ENCODE peak calls at places on chromosomes 6 and 20, in ten cellular contexts. H is NCI-H1417; N is sciatic nerve; J is GM12865; Y is stimulated activated naive CD8-positive, alpha-beta T cell treated with anti-CD3 and anti-CD28 coated beads, Interleukin-15, Interleukin-2, amounts not matched to agents 100 U/mL and 50 U/mL, for 24 hours; U is hepatic stellate cell; K is ovary; C is MV-4-11; P is anterior cingulate cortex; B is caudate nucleus. V is an unnamed sample.
A peak's percentile ranks its signal among the peaks of the same experiment; 100 is the strongest.

GRCh38 chr6:52098649-52099184 is 11.3 kb upstream of the PKHD1 start:
- DNase-seq in H (peak; percentile 3), N (no peak), J (no peak), Y (no peak), U (no peak), K (no peak), C (no peak), P (no peak), B (no peak), V (no peak)

GRCh38 chr6:52216932-52217331 is 27.4 kb downstream of the IL17F start:
- DNase-seq in H (no peak), N (no peak), J (peak; percentile 68), Y (no peak), U (no peak), K (no peak), C (no peak), P (no peak), B (no peak), V (no peak)

GRCh38 chr20:3390759-3391500 is 16.5 kb downstream of the DNAAF9 start:
- DNase-seq in H (no peak), N (no peak), J (no peak), Y (no peak), U (no peak), K (no peak), C (no peak), P (no peak), B (no peak), V (no peak)

GRCh38 chr20:10110151-10110550 is 75.4 kb downstream of the ANKEF1 start:
- DNase-seq in H (no peak), N (no peak), J (no peak), Y (no peak), U (no peak), K (no peak), C (peak; percentile 5), P (no peak), B (no peak), V (no peak)

GRCh38 chr6:160376445-160376844 is 28.3 kb downstream of the SLC22A3 start:
- DNase-seq in H (no peak), N (no peak), J (no peak), Y (no peak), U (no peak), K (no peak), C (no peak), P (no peak), B (no peak), V (no peak)

GRCh38 chr6:28606424-28607391 is 81.0 kb downstream of the GPX5 start:
- DNase-seq in H (peak; percentile 93), N (no peak), J (peak; percentile 75), Y (peak; percentile 65), U (peak; percentile 62), K (peak; percentile 21), C (peak; percentile 65), P (peak; percentile 72), B (peak; percentile 77), V (no peak)

GRCh38 chr6:109944448-109944847 is 33.7 kb upstream of the GPR6 start:
- DNase-seq in H (peak; percentile 57), N (no peak), J (no peak), Y (no peak), U (no peak), K (no peak), C (no peak), P (no peak), B (no peak), V (no peak)

GRCh38 chr6:163405412-163406309 is 8.9 kb upstream of the QKI start:
- DNase-seq in H (no peak), N (peak; percentile 81), J (peak; percentile 44), Y (peak; percentile 28), U (peak; percentile 24), K (peak; percentile 55), C (peak; percentile 54), P (peak; percentile 73), B (peak; percentile 70), V (no peak)

GRCh38 chr6:110181131-110182027 is 1.2 kb downstream of the CDC40 start:
- DNase-seq in H (no peak), N (no peak), J (peak; percentile 32), Y (no peak), U (no peak), K (no peak), C (peak; percentile 79), P (no peak), B (no peak), V (no peak)

GRCh38 chr20:52529856-52530255 is 338.3 kb upstream of the ZFP64 start:
- DNase-seq in H (no peak), N (no peak), J (no peak), Y (no peak), U (no peak), K (no peak), C (no peak), P (no peak), B (no peak), V (no peak)

GRCh38 chr6:99993533-99994251 is at the start of gene MCHR2:
- DNase-seq in H (no peak), N (no peak), J (no peak), Y (peak; percentile 2), U (no peak), K (no peak), C (no peak), P (no peak), B (peak; percentile 34), V (no peak)

GRCh38 chr6:165961236-165961751 is 206.4 kb downstream of the TBXT start:
- DNase-seq in H (no peak), N (no peak), J (no peak), Y (no peak), U (no peak), K (no peak), C (no peak), P (no peak), B (no peak), V (no peak)

GRCh38 chr6:134846865-134847264 is 103.0 kb downstream of the ALDH8A1 start:
- DNase-seq in H (no peak), N (no peak), J (no peak), Y (no peak), U (no peak), K (no peak), C (no peak), P (no peak), B (no peak), V (no peak)

GRCh38 chr6:117079946-117080345 is 185.4 kb upstream of the VGLL2 start:
- DNase-seq in H (no peak), N (no peak), J (no peak), Y (no peak), U (no peak), K (no peak), C (no peak), P (no peak), B (no peak), V (no peak)

GRCh38 chr6:157054531-157054979 is 268.8 kb downstream of the TMEM242 start:
- DNase-seq in H (no peak), N (no peak), J (peak; percentile 60), Y (peak; percentile 39), U (no peak), K (no peak), C (peak; percentile 74), P (no peak), B (no peak), V (no peak)

GRCh38 chr6:125918681-125919566 is 37.6 kb upstream of the HINT3 start:
- DNase-seq in H (no peak), N (no peak), J (peak; percentile 92), Y (peak; percentile 42), U (peak; percentile 45), K (peak; percentile 47), C (peak; percentile 90), P (no peak), B (no peak), V (peak; percentile 20)

GRCh38 chr6:134117409-134117808 is 65.0 kb upstream of the SLC2A12 start:
- DNase-seq in H (peak; percentile 78), N (no peak), J (no peak), Y (no peak), U (peak; percentile 51), K (no peak), C (peak; percentile 46), P (no peak), B (peak; percentile 20), V (no peak)

GRCh38 chr20:62123450-62124118 is 1.3 kb downstream of the LSM14B start:
- DNase-seq in H (no peak), N (no peak), J (no peak), Y (peak; percentile 17), U (no peak), K (no peak), C (no peak), P (no peak), B (no peak), V (no peak)

GRCh38 chr20:6040540-6040939 is 13.3 kb downstream of the LRRN4 start:
- DNase-seq in H (no peak), N (no peak), J (no peak), Y (no peak), U (no peak), K (no peak), C (no peak), P (no peak), B (no peak), V (no peak)

GRCh38 chr6:158667360-158667981 is 17.6 kb downstream of the SYTL3 start:
- DNase-seq in H (no peak), N (no peak), J (no peak), Y (no peak), U (no peak), K (no peak), C (no peak), P (no peak), B (no peak), V (no peak)

GRCh38 chr6:46850781-46851180 is 57.6 kb downstream of the MEP1A start:
- DNase-seq in H (no peak), N (no peak), J (no peak), Y (no peak), U (no peak), K (no peak), C (peak; percentile 1), P (no peak), B (no peak), V (no peak)

GRCh38 chr6:135739288-135739687 is 112.2 kb upstream of the PDE7B start:
- DNase-seq in H (no peak), N (no peak), J (no peak), Y (no peak), U (peak; percentile 9), K (no peak), C (no peak), P (no peak), B (no peak), V (no peak)

GRCh38 chr20:17803765-17804164 is 104.0 kb downstream of the BANF2 start:
- DNase-seq in H (no peak), N (no peak), J (no peak), Y (no peak), U (no peak), K (no peak), C (no peak), P (no peak), B (no peak), V (no peak)

GRCh38 chr6:159601211-159601610 is 91.8 kb downstream of the SOD2 start:
- DNase-seq in H (no peak), N (no peak), J (no peak), Y (no peak), U (no peak), K (no peak), C (no peak), P (no peak), B (no peak), V (no peak)

V was measured in activated T-helper 1 cell treated with anti-CD3 and anti-CD28 coated beads, Interleukin-2, amount 50 U/mL, for 16 hours.